ENCODE peak calls at places on chromosomes 12 and 14, in six cellular contexts. U is heart left ventricle, Y is endothelial cell of umbilical vein, S is upper lobe of left lung, X is esophagus muscularis mucosa, K is stomach. C is an unnamed sample.

GRCh38 chr14:67317822-67318221 is 41.8 kb downstream of the ATP6V1D start:
- DNase-seq in S (no peak), K (no peak), Y (no peak), U (no peak), X (no peak), C (no peak)

GRCh38 chr14:94395900-94396574 is 7.6 kb upstream of the SERPINA1 start:
- DNase-seq in K (peak; percentile 62), S (peak; percentile 65), X (no peak), Y (no peak), U (no peak), C (no peak)

GRCh38 chr12:111270773-111271172 is 98.1 kb downstream of the PHETA1 start:
- DNase-seq in S (no peak), Y (no peak), K (no peak), U (no peak), X (no peak), C (no peak)

GRCh38 chr12:52351196-52352059 is 15.9 kb downstream of the KRT85 start:
- DNase-seq in Y (no peak), K (peak; percentile 63), X (no peak), U (peak; percentile 62), S (no peak), C (no peak)

GRCh38 chr14:91417983-91418386 is 365 bp upstream of the CCDC88C start:
- DNase-seq in U (no peak), S (no peak), Y (no peak), K (peak; percentile 61), X (no peak), C (no peak)

GRCh38 chr12:52860102-52860838 is 11.5 kb upstream of the KRT78 start:
- DNase-seq in S (peak; percentile 36), X (no peak), Y (no peak), U (peak; percentile 50), K (no peak), C (no peak)

GRCh38 chr14:59018460-59018859 is 170.0 kb upstream of the DAAM1 start:
- DNase-seq in S (no peak), X (no peak), K (no peak), U (no peak), Y (no peak), C (no peak)

GRCh38 chr12:110638792-110639191 is 24.9 kb downstream of the TCTN1 start:
- DNase-seq in S (no peak), K (no peak), X (no peak), U (no peak), Y (no peak), C (no peak)

GRCh38 chr14:31420013-31420318 is 384 bp downstream of the HEATR5A start:
- DNase-seq in X (no peak), K (peak; percentile 84), U (peak; percentile 73), S (peak; percentile 88), Y (no peak), C (peak; percentile 77)

GRCh38 chr12:29041621-29042020 is 107.5 kb upstream of the FAR2 start:
- DNase-seq in X (no peak), Y (peak; percentile 16), K (no peak), U (no peak), S (no peak), C (no peak)

GRCh38 chr12:132503611-132504204 is 13.8 kb downstream of the FBRSL1 start:
- DNase-seq in Y (no peak), X (no peak), K (no peak), S (no peak), U (no peak), C (no peak)

GRCh38 chr14:60637490-60638452 is 11.5 kb downstream of the SIX1 start:
- DNase-seq in K (no peak), X (no peak), U (no peak), S (no peak), Y (no peak), C (no peak)

GRCh38 chr12:69278814-69279782 is 39.7 kb downstream of the CPSF6 start:
- DNase-seq in X (no peak), U (no peak), K (no peak), S (no peak), Y (no peak), C (no peak)

GRCh38 chr12:50981319-50982239 is 29.2 kb downstream of the HIGD1C start:
- DNase-seq in U (no peak), S (no peak), X (no peak), K (no peak), Y (no peak), C (no peak)

GRCh38 chr12:52018448-52019122 is 11.8 kb downstream of the TAMALIN start:
- DNase-seq in U (no peak), K (no peak), Y (no peak), S (no peak), X (no peak), C (no peak)

GRCh38 chr14:71355324-71356201 is 448.3 kb downstream of the PCNX1 start:
- DNase-seq in S (peak; percentile 49), Y (peak; percentile 37), U (no peak), K (peak; percentile 53), X (no peak), C (peak; percentile 51)

GRCh38 chr12:27610380-27610779 is 85.9 kb upstream of the REP15 start:
- DNase-seq in U (no peak), Y (peak; percentile 53), S (no peak), K (no peak), X (no peak), C (peak; percentile 59)

GRCh38 chr12:65892905-65893304 is 68.6 kb downstream of the HMGA2 start:
- DNase-seq in U (no peak), K (no peak), S (no peak), Y (peak; percentile 79), X (no peak), C (no peak)

GRCh38 chr12:19692091-19692490 is 252.8 kb downstream of the AEBP2 start:
- DNase-seq in K (no peak), Y (no peak), X (no peak), U (no peak), S (no peak), C (no peak)
- TF ChIP-seq POLR2A in K (no peak), Y (no peak), X (no peak), U (no peak), S (no peak), C (no peak)

GRCh38 chr12:124024263-124024678 is 51.3 kb downstream of the ZNF664 start:
- DNase-seq in U (no peak), S (no peak), K (no peak), Y (no peak), X (no peak), C (peak; percentile 6)

GRCh38 chr12:124027753-124028559 is 54.9 kb downstream of the ZNF664 start:
- DNase-seq in S (no peak), Y (no peak), K (no peak), X (no peak), U (peak; percentile 86), C (peak; percentile 45)

GRCh38 chr12:124026755-124027745 is 54.0 kb downstream of the ZNF664 start:
- DNase-seq in K (no peak), S (no peak), X (no peak), U (no peak), Y (peak; percentile 8), C (no peak)

GRCh38 chr12:124024790-124025189 is 51.8 kb downstream of the ZNF664 start:
- DNase-seq in X (no peak), U (no peak), Y (no peak), S (no peak), K (no peak), C (no peak)

DNA sequence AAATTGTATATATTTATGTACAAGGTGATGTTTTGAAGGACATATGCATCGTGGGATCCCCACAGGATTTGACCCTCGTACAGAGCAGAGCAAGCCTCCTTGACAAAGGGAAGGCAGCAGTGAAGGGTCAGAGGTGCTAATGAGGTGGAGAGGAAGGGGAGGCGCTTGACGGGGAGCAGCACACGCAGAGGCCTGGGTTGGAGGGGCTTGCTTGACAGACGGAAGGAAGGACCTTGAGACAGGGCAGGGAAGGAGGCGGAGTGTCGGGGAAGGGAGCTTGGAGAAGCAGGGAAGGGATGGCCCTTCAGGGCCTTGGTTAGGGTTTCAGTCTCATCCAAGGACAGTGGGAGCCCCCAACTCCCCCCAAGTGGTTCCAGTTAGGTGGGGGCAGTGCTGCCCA is 52.6 kb downstream of the ZNF664 start:
- DNase-seq in U (no peak), K (no peak), X (no peak), Y (no peak), S (no peak), C (no peak)
- H3K4me1 ChIP-seq in U (peaks cover 9% of the 10 kb centered on the region), K (no peaks in the 10 kb centered on the region), X (peaks cover 12% of the 10 kb centered on the region), Y (peaks cover 11% of the 10 kb centered on the region), S (no peaks in the 10 kb centered on the region), C (no peaks in the 10 kb centered on the region)

GRCh38 chr12:124720019-124720686 is 143.5 kb downstream of the SCARB1 start:
- DNase-seq in K (no peak), U (peak; percentile 35), S (no peak), X (no peak), Y (peak; percentile 72), C (no peak)
- TF ChIP-seq CTCF in K (peak; percentile 7), U (peak; percentile 26), S (no peak), X (peak; percentile 38), Y (peak; percentile 38), C (no peak)

GRCh38 chr14:55116246-55117030 is 12.6 kb upstream of the LGALS3 start:
- DNase-seq in X (no peak), K (peak; percentile 62), U (no peak), Y (no peak), S (peak; percentile 59), C (no peak)
- TF ChIP-seq POLR2A in X (no peak), K (no peak), U (no peak), Y (no peak), S (no peak), C (no peak)

DNA sequence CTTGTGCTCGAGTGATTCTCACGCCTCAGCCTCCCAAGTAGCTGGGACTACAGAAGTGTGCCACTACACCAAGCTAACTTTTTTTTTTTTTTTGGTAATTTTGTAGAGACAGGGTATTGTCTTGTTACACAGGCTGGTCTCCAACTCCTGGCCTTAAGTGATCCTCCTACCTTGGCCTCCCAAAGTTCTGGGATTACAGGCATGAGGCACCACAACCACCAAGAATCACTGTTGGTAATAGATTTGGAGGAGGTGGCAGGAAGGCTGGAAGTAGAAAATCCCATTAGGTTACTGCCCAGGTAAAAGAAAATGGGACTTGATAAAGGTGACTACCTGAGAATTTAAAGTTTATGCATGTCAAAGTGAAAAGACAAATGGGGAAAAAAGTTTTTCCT is 1.4 kb upstream of the CDCA4 start:
- DNase-seq in X (no peak), K (no peak), S (no peak), Y (no peak), U (no peak), C (no peak)
- H3K4me1 ChIP-seq in X (peaks cover 37% of the 10 kb centered on the region), K (peaks cover 22% of the 10 kb centered on the region), S (peaks cover 25% of the 10 kb centered on the region), Y (peaks cover 58% of the 10 kb centered on the region), U (peaks cover 8% of the 10 kb centered on the region), C (peaks cover 39% of the 10 kb centered on the region)

DNA sequence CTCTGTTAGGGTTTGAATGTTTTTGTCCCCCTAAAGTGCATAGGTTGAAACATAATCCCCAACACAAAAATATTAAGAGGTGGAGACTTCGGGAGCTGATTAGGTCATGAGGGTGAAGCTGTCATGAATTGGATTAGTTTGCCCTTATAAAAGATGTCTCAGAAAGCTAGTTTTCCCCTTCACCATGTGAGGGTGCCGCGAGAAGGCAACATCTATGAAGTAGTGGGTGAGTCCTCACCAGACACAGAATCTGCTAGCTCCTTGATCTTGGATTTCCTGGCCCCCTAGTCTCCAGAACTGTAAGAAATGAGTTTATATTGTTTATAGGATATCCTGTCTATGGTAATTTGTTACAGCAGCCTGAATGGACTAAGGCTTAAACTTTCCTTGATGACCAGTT is 301.5 kb upstream of the ATP2B1 start:
- DNase-seq in S (no peak), U (no peak), X (no peak), Y (peak; percentile 37), K (no peak), C (no peak)
- TF ChIP-seq CTCF in S (no peak), U (no peak), X (no peak), Y (peak; percentile 14), K (no peak), C (no peak)

C was measured in adrenal gland.